ENCODE peak calls at places on chromosomes 6 and 20, in six cellular contexts. X is CD4-positive, alpha-beta T cell; P is pancreas; N is CD8-positive, alpha-beta T cell; B is right lobe of liver; S is left ventricle myocardium inferior. Q is an unnamed sample.
A peak's percentile ranks its signal among the peaks of the same experiment; 100 is the strongest.

GRCh38 chr6:1029196-1029595 is 282.7 kb upstream of the FOXQ1 start:
- DNase-seq in X (no peak), P (no peak), N (no peak), B (no peak), S (no peak), Q (no peak)

GRCh38 chr20:58112017-58112781 is 116.3 kb downstream of the ANKRD60 start:
- DNase-seq in X (no peak), P (no peak), N (no peak), B (no peak), S (no peak), Q (no peak)

GRCh38 chr6:333379-334002 is 41.2 kb downstream of the DUSP22 start:
- DNase-seq in X (no peak), P (no peak), N (no peak), B (no peak), S (no peak), Q (peak; percentile 72)

GRCh38 chr6:133698272-133698671 is 190.6 kb upstream of the TCF21 start:
- DNase-seq in X (no peak), P (no peak), N (no peak), B (no peak), S (no peak), Q (no peak)

GRCh38 chr20:50312682-50313187 is 122.1 kb downstream of the CEBPB start:
- DNase-seq in X (no peak), P (peak; percentile 73), N (no peak), B (peak; percentile 81), S (peak; percentile 70), Q (peak; percentile 83)

GRCh38 chr20:47971321-47971781 is 186.1 kb upstream of the SULF2 start:
- DNase-seq in X (no peak), P (no peak), N (no peak), B (no peak), S (no peak), Q (no peak)

GRCh38 chr6:28522594-28523557 is 2.8 kb upstream of the GPX5 start:
- DNase-seq in X (peak; percentile 4), P (no peak), N (peak; percentile 31), B (no peak), S (no peak), Q (no peak)

GRCh38 chr20:54431545-54431944 is 43.8 kb upstream of the DOK5 start:
- DNase-seq in X (no peak), P (no peak), N (no peak), B (no peak), S (no peak), Q (no peak)

GRCh38 chr6:132188865-132189264 is 212.4 kb downstream of the MOXD1 start:
- DNase-seq in X (no peak), P (no peak), N (no peak), B (no peak), S (no peak), Q (no peak)

GRCh38 chr6:91083226-91083625 is 496.4 kb upstream of the MAP3K7 start:
- DNase-seq in X (no peak), P (no peak), N (no peak), B (no peak), S (no peak), Q (no peak)

GRCh38 chr6:2514965-2515543 is 235.7 kb downstream of the MYLK4 start:
- DNase-seq in X (no peak), P (no peak), N (no peak), B (no peak), S (no peak), Q (no peak)

GRCh38 chr6:5068153-5068751 is 16.9 kb upstream of the PPP1R3G start:
- DNase-seq in X (no peak), P (no peak), N (no peak), B (peak; percentile 97), S (no peak), Q (no peak)

GRCh38 chr6:1044040-1044836 is 267.7 kb upstream of the FOXQ1 start:
- DNase-seq in X (no peak), P (peak; percentile 69), N (no peak), B (no peak), S (no peak), Q (no peak)

GRCh38 chr6:92810913-92811312 is 608.4 kb downstream of the EPHA7 start:
- DNase-seq in X (no peak), P (peak; percentile 16), N (no peak), B (peak; percentile 46), S (no peak), Q (no peak)

GRCh38 chr6:80543598-80544181 is 437.2 kb downstream of the BCKDHB start:
- DNase-seq in X (no peak), P (no peak), N (no peak), B (no peak), S (no peak), Q (no peak)

GRCh38 chr6:148972481-148972880 is 225.7 kb downstream of the UST start:
- DNase-seq in X (peak; percentile 14), P (peak; percentile 50), N (peak; percentile 17), B (no peak), S (no peak), Q (no peak)

GRCh38 chr20:62528983-62529891 is 53.4 kb upstream of the GATA5 start:
- DNase-seq in X (no peak), P (no peak), N (no peak), B (no peak), S (no peak), Q (no peak)
- TF ChIP-seq CTCF in X (no peak), P (no peak), N (no peak), B (no peak), S (no peak), Q (no peak)

GRCh38 chr6:142303191-142303564 is 1.4 kb downstream of the ADGRG6 start:
- DNase-seq in X (no peak), P (no peak), N (no peak), B (no peak), S (no peak), Q (no peak)

GRCh38 chr6:142300302-142300701 is 1.5 kb upstream of the ADGRG6 start:
- DNase-seq in X (no peak), P (no peak), N (no peak), B (no peak), S (no peak), Q (no peak)

GRCh38 chr6:142302427-142303190 is 802 bp downstream of the ADGRG6 start:
- DNase-seq in X (no peak), P (no peak), N (no peak), B (no peak), S (no peak), Q (no peak)

GRCh38 chr6:142301421-142302391 is at the start of gene ADGRG6:
- DNase-seq in X (no peak), P (peak; percentile 43), N (peak; percentile 24), B (peak; percentile 89), S (peak; percentile 25), Q (peak; percentile 80)

DNA sequence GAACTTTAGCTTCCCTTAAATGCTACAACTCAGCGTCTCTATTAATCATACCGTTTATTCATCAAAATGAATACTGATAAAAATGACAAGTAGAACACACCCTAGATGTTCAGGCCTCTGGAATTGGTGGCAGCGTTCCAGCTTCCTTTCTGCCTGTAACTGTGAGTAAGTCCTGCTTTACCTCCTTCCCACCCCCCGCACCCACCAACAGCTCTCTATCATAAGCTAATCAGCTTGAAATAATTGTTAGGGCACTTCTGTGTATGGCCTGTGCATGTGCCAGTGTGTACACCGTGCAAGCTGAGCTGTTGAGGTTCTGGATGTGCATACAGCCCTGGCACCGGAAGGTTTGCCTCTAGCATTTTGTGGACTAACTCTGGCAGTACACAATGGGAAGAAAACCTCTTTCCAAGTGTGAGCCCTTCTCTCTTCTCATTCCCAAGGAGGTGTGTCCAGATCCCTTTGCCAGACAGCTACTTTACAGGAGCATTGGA is 1.0 kb upstream of the ADGRG6 start:
- DNase-seq in X (no peak), P (peak; percentile 37), N (no peak), B (peak; percentile 59), S (no peak), Q (no peak)
- H3K27ac ChIP-seq in X (no peak overlapping the region), P (no peak overlapping the region), N (no peak overlapping the region), B (peak overlapping the region; percentile 92), S (no peak overlapping the region), Q (peak overlapping the region; percentile 75)

GRCh38 chr6:113564401-113565161 is 292.6 kb upstream of the MARCKS start:
- DNase-seq in X (no peak), P (peak; percentile 82), N (no peak), B (peak; percentile 78), S (peak; percentile 86), Q (peak; percentile 72)
- TF ChIP-seq CTCF in X (no peak), P (no peak), N (no peak), B (peak; percentile 6), S (peak; percentile 44), Q (no peak)

GRCh38 chr20:44548171-44548678 is 26.4 kb upstream of the SERINC3 start:
- DNase-seq in X (no peak), P (no peak), N (no peak), B (no peak), S (no peak), Q (no peak)
- H3K27ac ChIP-seq in X (no peak overlapping the region), P (no peak overlapping the region), N (no peak overlapping the region), B (peak overlapping the region; percentile 41), S (peak overlapping the region; percentile 80), Q (peak overlapping the region; percentile 31)

DNA sequence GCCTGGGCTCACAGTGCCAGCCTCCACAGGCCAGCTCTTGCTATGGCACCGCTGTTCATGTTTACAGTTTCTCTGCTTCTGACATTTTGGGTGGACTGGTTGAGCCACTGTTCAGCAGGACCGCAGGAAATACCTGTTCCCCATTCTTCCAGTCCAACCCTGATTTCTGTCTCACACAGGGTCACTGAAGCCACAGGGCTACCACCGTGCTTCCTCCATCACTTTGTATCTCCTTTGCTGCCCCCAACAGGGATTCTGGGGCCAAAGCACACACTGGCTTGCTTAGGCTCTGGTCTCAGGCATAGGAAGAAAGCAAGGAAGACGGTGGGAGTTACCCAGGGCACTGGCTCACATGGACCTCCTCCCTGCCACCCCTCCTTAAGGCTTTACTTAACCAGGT is 164.5 kb downstream of the UNC5CL start:
- DNase-seq in X (no peak), P (no peak), N (no peak), B (no peak), S (no peak), Q (no peak)
- TF ChIP-seq CTCF in X (no peak), P (no peak), N (no peak), B (no peak), S (no peak), Q (no peak)

GRCh38 chr6:68976260-68976659 is 341.2 kb downstream of the ADGRB3 start:
- DNase-seq in X (no peak), P (no peak), N (no peak), B (no peak), S (no peak), Q (no peak)
- H3K27ac ChIP-seq in X (no peak overlapping the region), P (no peak overlapping the region), N (no peak overlapping the region), B (no peak overlapping the region), S (no peak overlapping the region), Q (no peak overlapping the region)

GRCh38 chr20:59767656-59768055 is 163.3 kb downstream of the PHACTR3 start:
- DNase-seq in X (no peak), P (no peak), N (no peak), B (no peak), S (no peak), Q (no peak)

GRCh38 chr20:59772373-59772705 is 161.1 kb downstream of the SYCP2 start:
- DNase-seq in X (no peak), P (no peak), N (no peak), B (no peak), S (no peak), Q (no peak)

GRCh38 chr20:59770851-59771250 is 162.6 kb downstream of the SYCP2 start:
- DNase-seq in X (no peak), P (no peak), N (no peak), B (no peak), S (no peak), Q (no peak)

GRCh38 chr20:59771506-59772372 is 161.7 kb downstream of the SYCP2 start:
- DNase-seq in X (no peak), P (no peak), N (no peak), B (no peak), S (peak; percentile 61), Q (no peak)

GRCh38 chr20:59770270-59770669 is 163.2 kb downstream of the SYCP2 start:
- DNase-seq in X (no peak), P (no peak), N (no peak), B (no peak), S (no peak), Q (no peak)
- TF ChIP-seq CTCF in X (no peak), P (no peak), N (no peak), B (no peak), S (peak; percentile 41), Q (no peak)